ENCODE peak calls at places on chromosomes 6 and 20, in five cellular contexts. F is Peyer's patch, D is neural progenitor cell, V is fibroblast of lung, Z is AG10803. H is an unnamed sample.

GRCh38 chr20:34368547-34368946 is 5.5 kb downstream of the ITCH start:
- DNase-seq in F (no peak), Z (no peak), V (no peak), D (no peak), H (peak; percentile 17)

GRCh38 chr6:14921170-14921569 is 324.7 kb upstream of the JARID2 start:
- DNase-seq in F (no peak), D (peak; percentile 76), Z (no peak), V (peak; percentile 73), H (no peak)

GRCh38 chr20:53939554-53940355 is 130.6 kb downstream of the BCAS1 start:
- DNase-seq in Z (peak; percentile 96), D (peak; percentile 93), V (peak; percentile 91), F (peak; percentile 87), H (peak; percentile 95)

GRCh38 chr6:41546866-41547798 is 951 bp downstream of the FOXP4 start:
- DNase-seq in F (peak; percentile 72), D (peak; percentile 77), Z (peak; percentile 33), V (peak; percentile 45), H (peak; percentile 38)

GRCh38 chr6:90222008-90222407 is 74.6 kb downstream of the BACH2 start:
- DNase-seq in D (no peak), F (no peak), Z (no peak), V (no peak), H (no peak)

GRCh38 chr6:3518356-3518841 is 61.5 kb upstream of the SLC22A23 start:
- DNase-seq in D (no peak), V (peak; percentile 83), Z (peak; percentile 87), F (peak; percentile 73), H (peak; percentile 86)

GRCh38 chr20:25376236-25376635 is 14.4 kb downstream of the ABHD12 start:
- DNase-seq in V (no peak), F (no peak), D (no peak), Z (no peak), H (no peak)

GRCh38 chr20:9368893-9369292 is 145.5 kb upstream of the LAMP5 start:
- DNase-seq in V (no peak), Z (no peak), D (no peak), F (no peak), H (no peak)

GRCh38 chr20:48823476-48823875 is 4.3 kb downstream of the PREX1 start:
- DNase-seq in F (no peak), V (no peak), Z (no peak), D (no peak), H (no peak)
- H3K4me3 ChIP-seq in F (peak overlapping the region; percentile 24), V (no peak overlapping the region), Z (no peak overlapping the region), D (no peak overlapping the region), H (no peak overlapping the region)

DNA sequence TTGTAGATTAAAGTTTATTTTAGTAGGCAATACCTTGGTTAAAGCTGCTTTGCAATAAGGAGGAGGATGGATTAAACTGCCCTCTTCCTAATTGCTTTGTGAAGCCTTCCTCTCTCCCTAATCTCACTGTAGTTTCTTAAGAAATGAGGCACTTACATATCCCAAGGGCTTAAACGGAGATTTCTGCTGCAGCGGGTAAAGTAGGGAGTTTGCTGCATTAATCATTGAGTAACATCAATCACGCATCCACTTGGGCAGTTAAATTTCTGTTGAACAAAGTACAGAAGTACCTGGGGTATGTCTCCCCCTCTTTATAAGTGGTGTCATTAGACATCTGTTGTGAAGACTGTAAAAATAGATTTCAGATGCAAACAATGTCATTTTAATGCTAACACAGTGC is 29.5 kb upstream of the ARID1B start:
- DNase-seq in Z (no peak), D (peak; percentile 20), F (no peak), V (no peak), H (no peak)
- H3K4me3 ChIP-seq in Z (no peak overlapping the region), D (no peak overlapping the region), F (no peak overlapping the region), V (no peak overlapping the region), H (no peak overlapping the region)

GRCh38 chr6:138722425-138723371 is 50.9 kb upstream of the CCDC28A start:
- DNase-seq in Z (peak; percentile 16), F (no peak), V (peak; percentile 92), D (peak; percentile 3), H (peak; percentile 72)

GRCh38 chr6:138716971-138717370 is 56.6 kb upstream of the CCDC28A start:
- DNase-seq in Z (no peak), D (no peak), V (no peak), F (no peak), H (no peak)

GRCh38 chr6:138719011-138719635 is 54.4 kb upstream of the CCDC28A start:
- DNase-seq in F (no peak), D (no peak), Z (no peak), V (peak; percentile 52), H (peak; percentile 50)

GRCh38 chr6:138716017-138716416 is 57.6 kb upstream of the CCDC28A start:
- DNase-seq in V (no peak), Z (no peak), F (no peak), D (no peak), H (no peak)

GRCh38 chr6:138719744-138720143 is 53.8 kb upstream of the CCDC28A start:
- DNase-seq in D (no peak), Z (no peak), V (no peak), F (no peak), H (no peak)
- H3K4me3 ChIP-seq in D (no peak overlapping the region), Z (no peak overlapping the region), V (no peak overlapping the region), F (no peak overlapping the region), H (no peak overlapping the region)

DNA sequence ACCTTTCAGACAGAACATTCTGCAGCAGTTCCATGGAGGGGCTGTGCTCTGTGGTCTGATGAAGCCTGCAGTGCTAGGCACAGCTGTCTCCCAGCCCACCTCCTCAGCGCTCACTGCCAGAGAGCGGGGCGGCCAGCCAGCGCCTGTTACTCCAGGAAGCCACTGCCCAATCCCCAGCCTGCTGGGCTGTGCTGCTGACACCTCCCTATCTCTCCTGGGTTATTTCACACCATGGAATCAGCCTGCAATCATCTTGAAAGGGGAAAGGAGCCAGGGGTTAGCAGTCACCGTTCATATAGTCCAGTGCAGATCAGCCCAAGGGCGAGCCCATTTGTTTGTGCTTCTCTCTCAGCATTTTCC is 46.3 kb upstream of the NHSL1 start:
- DNase-seq in D (peak; percentile 78), F (peak; percentile 52), Z (peak; percentile 63), V (peak; percentile 73), H (peak; percentile 39)
- H3K4me3 ChIP-seq in D (peak overlapping the region; percentile 5), F (peak overlapping the region; percentile 6), Z (peak overlapping the region; percentile 56), V (peak overlapping the region; percentile 54), H (peak overlapping the region; percentile 43)